ENCODE peak calls at places on chromosomes 6 and 20, in eight cellular contexts. One of them, this sample, is unnamed.

GRCh38 chr6:78517399-78517798 is 350.0 kb upstream of the IRAK1BP1 start:
- DNase-seq in HCT116: no peak
- DNase-seq in tibial nerve: no peak
- DNase-seq in HL-60: no peak
- DNase-seq in fibroblast of mammary gland: no peak
- DNase-seq in AG10803: no peak
- DNase-seq in fibroblast of pulmonary artery: no peak
- DNase-seq in kidney epithelial cell: no peak
- DNase-seq in this sample: no peak

GRCh38 chr6:35445691-35446090 is 6.4 kb upstream of the FANCE start:
- DNase-seq in HCT116: no peak
- DNase-seq in tibial nerve: no peak
- DNase-seq in HL-60: no peak
- DNase-seq in fibroblast of mammary gland: no peak
- DNase-seq in AG10803: peak
- DNase-seq in fibroblast of pulmonary artery: peak
- DNase-seq in kidney epithelial cell: no peak
- DNase-seq in this sample: no peak

GRCh38 chr6:144264270-144265060 is 20.7 kb upstream of the UTRN start:
- DNase-seq in HCT116: peak
- DNase-seq in tibial nerve: no peak
- DNase-seq in HL-60: no peak
- DNase-seq in fibroblast of mammary gland: peak
- DNase-seq in AG10803: peak
- DNase-seq in fibroblast of pulmonary artery: peak
- DNase-seq in kidney epithelial cell: peak
- DNase-seq in this sample: peak

GRCh38 chr6:151452750-151453427 is 963 bp upstream of the RMND1 start:
- DNase-seq in HCT116: no peak
- DNase-seq in tibial nerve: no peak
- DNase-seq in HL-60: no peak
- DNase-seq in fibroblast of mammary gland: peak
- DNase-seq in AG10803: peak
- DNase-seq in fibroblast of pulmonary artery: peak
- DNase-seq in kidney epithelial cell: no peak
- DNase-seq in this sample: peak

GRCh38 chr20:3752386-3752759 is 15.2 kb downstream of the ADISSP start:
- DNase-seq in HCT116: no peak
- DNase-seq in tibial nerve: no peak
- DNase-seq in HL-60: no peak
- DNase-seq in fibroblast of mammary gland: no peak
- DNase-seq in AG10803: no peak
- DNase-seq in fibroblast of pulmonary artery: no peak
- DNase-seq in kidney epithelial cell: no peak
- DNase-seq in this sample: no peak

GRCh38 chr6:82251942-82252341 is 4.4 kb upstream of the IBTK start:
- DNase-seq in HCT116: peak
- DNase-seq in tibial nerve: no peak
- DNase-seq in HL-60: no peak
- DNase-seq in fibroblast of mammary gland: peak
- DNase-seq in AG10803: peak
- DNase-seq in fibroblast of pulmonary artery: peak
- DNase-seq in kidney epithelial cell: no peak
- DNase-seq in this sample: peak

GRCh38 chr6:71262914-71263313 is 25.7 kb upstream of the OGFRL1 start:
- DNase-seq in HCT116: no peak
- DNase-seq in tibial nerve: no peak
- DNase-seq in HL-60: no peak
- DNase-seq in fibroblast of mammary gland: no peak
- DNase-seq in AG10803: no peak
- DNase-seq in fibroblast of pulmonary artery: no peak
- DNase-seq in kidney epithelial cell: no peak
- DNase-seq in this sample: no peak

GRCh38 chr6:137165375-137166246 is 7.8 kb downstream of the IL22RA2 start:
- DNase-seq in HCT116: peak
- DNase-seq in tibial nerve: no peak
- DNase-seq in HL-60: no peak
- DNase-seq in fibroblast of mammary gland: peak
- DNase-seq in AG10803: peak
- DNase-seq in fibroblast of pulmonary artery: no peak
- DNase-seq in kidney epithelial cell: no peak
- DNase-seq in this sample: peak

GRCh38 chr6:167996424-167997199 is 859 bp upstream of the KIF25 start:
- DNase-seq in HCT116: no peak
- DNase-seq in tibial nerve: no peak
- DNase-seq in HL-60: no peak
- DNase-seq in fibroblast of mammary gland: no peak
- DNase-seq in AG10803: no peak
- DNase-seq in fibroblast of pulmonary artery: no peak
- DNase-seq in kidney epithelial cell: no peak
- DNase-seq in this sample: no peak

GRCh38 chr6:143270026-143270425 is 180.5 kb downstream of the ADAT2 start:
- DNase-seq in HCT116: no peak
- DNase-seq in tibial nerve: no peak
- DNase-seq in HL-60: no peak
- DNase-seq in fibroblast of mammary gland: peak
- DNase-seq in AG10803: peak
- DNase-seq in fibroblast of pulmonary artery: peak
- DNase-seq in kidney epithelial cell: no peak
- DNase-seq in this sample: peak

GRCh38 chr6:25692472-25692871 is 40.5 kb downstream of the SCGN start:
- DNase-seq in HCT116: no peak
- DNase-seq in tibial nerve: no peak
- DNase-seq in HL-60: no peak
- DNase-seq in fibroblast of mammary gland: no peak
- DNase-seq in AG10803: no peak
- DNase-seq in fibroblast of pulmonary artery: no peak
- DNase-seq in kidney epithelial cell: peak
- DNase-seq in this sample: no peak

GRCh38 chr6:85864453-85865401 is 222.0 kb upstream of the SYNCRIP start:
- DNase-seq in HCT116: no peak
- DNase-seq in tibial nerve: no peak
- DNase-seq in HL-60: no peak
- DNase-seq in fibroblast of mammary gland: peak
- DNase-seq in AG10803: peak
- DNase-seq in fibroblast of pulmonary artery: peak
- DNase-seq in kidney epithelial cell: no peak
- DNase-seq in this sample: no peak

GRCh38 chr20:52763321-52763853 is 208.8 kb upstream of the TSHZ2 start:
- DNase-seq in HCT116: no peak
- DNase-seq in tibial nerve: no peak
- DNase-seq in HL-60: no peak
- DNase-seq in fibroblast of mammary gland: no peak
- DNase-seq in AG10803: no peak
- DNase-seq in fibroblast of pulmonary artery: no peak
- DNase-seq in kidney epithelial cell: no peak
- DNase-seq in this sample: no peak

GRCh38 chr6:38262041-38262440 is 377.7 kb downstream of the BTBD9 start:
- DNase-seq in HCT116: no peak
- DNase-seq in tibial nerve: no peak
- DNase-seq in HL-60: no peak
- DNase-seq in fibroblast of mammary gland: peak
- DNase-seq in AG10803: peak
- DNase-seq in fibroblast of pulmonary artery: peak
- DNase-seq in kidney epithelial cell: peak
- DNase-seq in this sample: peak

GRCh38 chr6:38261626-38262025 is 378.1 kb downstream of the BTBD9 start:
- DNase-seq in HCT116: no peak
- DNase-seq in tibial nerve: no peak
- DNase-seq in HL-60: no peak
- DNase-seq in fibroblast of mammary gland: peak
- DNase-seq in AG10803: no peak
- DNase-seq in fibroblast of pulmonary artery: no peak
- DNase-seq in kidney epithelial cell: no peak
- DNase-seq in this sample: no peak

GRCh38 chr6:38259736-38260135 is 380.0 kb downstream of the BTBD9 start:
- DNase-seq in HCT116: no peak
- DNase-seq in tibial nerve: no peak
- DNase-seq in HL-60: no peak
- DNase-seq in fibroblast of mammary gland: peak
- DNase-seq in AG10803: peak
- DNase-seq in fibroblast of pulmonary artery: peak
- DNase-seq in kidney epithelial cell: no peak
- DNase-seq in this sample: peak

GRCh38 chr6:38264605-38265004 is 375.1 kb downstream of the BTBD9 start:
- DNase-seq in HCT116: no peak
- DNase-seq in tibial nerve: no peak
- DNase-seq in HL-60: no peak
- DNase-seq in fibroblast of mammary gland: no peak
- DNase-seq in AG10803: no peak
- DNase-seq in fibroblast of pulmonary artery: no peak
- DNase-seq in kidney epithelial cell: no peak
- DNase-seq in this sample: no peak

DNA sequence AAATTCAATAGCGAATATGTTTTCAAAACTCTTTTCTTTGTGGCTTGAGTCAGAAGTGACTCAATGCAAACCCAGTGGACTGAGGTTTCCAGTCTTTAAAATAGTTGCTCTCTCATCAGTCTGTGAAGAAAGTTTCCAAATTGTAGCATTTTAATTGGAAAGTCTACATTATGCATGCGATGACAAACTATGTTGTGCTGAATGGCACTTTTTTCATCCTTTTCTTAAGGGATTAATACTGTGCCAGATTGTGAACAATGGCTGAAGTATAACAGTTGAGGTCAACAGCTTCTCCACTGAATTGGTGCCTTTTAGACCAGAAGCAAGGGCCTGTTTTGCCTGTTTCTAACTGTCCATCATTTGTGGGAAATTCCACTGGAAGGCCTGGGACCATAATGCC is 377.1 kb downstream of the BTBD9 start:
- DNase-seq in HCT116: no peak
- DNase-seq in tibial nerve: no peak
- DNase-seq in HL-60: no peak
- DNase-seq in fibroblast of mammary gland: peak
- DNase-seq in AG10803: peak
- DNase-seq in fibroblast of pulmonary artery: no peak
- DNase-seq in kidney epithelial cell: no peak
- DNase-seq in this sample: peak
- H3K4me3 ChIP-seq in HCT116: no peak
- H3K4me3 ChIP-seq in tibial nerve: no peak
- H3K4me3 ChIP-seq in HL-60: no peak
- H3K4me3 ChIP-seq in fibroblast of mammary gland: no peak
- H3K4me3 ChIP-seq in AG10803: no peak
- H3K4me3 ChIP-seq in fibroblast of pulmonary artery: no peak
- H3K4me3 ChIP-seq in kidney epithelial cell: no peak
- H3K4me3 ChIP-seq in this sample: no peak

GRCh38 chr6:55578537-55579363 is at the start of gene HMGCLL1:
- DNase-seq in HCT116: no peak
- DNase-seq in tibial nerve: no peak
- DNase-seq in HL-60: no peak
- DNase-seq in fibroblast of mammary gland: no peak
- DNase-seq in AG10803: no peak
- DNase-seq in fibroblast of pulmonary artery: no peak
- DNase-seq in kidney epithelial cell: peak
- DNase-seq in this sample: peak
- H3K4me3 ChIP-seq in HCT116: no peak
- H3K4me3 ChIP-seq in tibial nerve: peak
- H3K4me3 ChIP-seq in HL-60: no peak
- H3K4me3 ChIP-seq in fibroblast of mammary gland: peak
- H3K4me3 ChIP-seq in AG10803: no peak
- H3K4me3 ChIP-seq in fibroblast of pulmonary artery: no peak
- H3K4me3 ChIP-seq in kidney epithelial cell: peak
- H3K4me3 ChIP-seq in this sample: peak

GRCh38 chr6:133241088-133241900 is at the start of gene EYA4:
- DNase-seq in HCT116: no peak
- DNase-seq in tibial nerve: no peak
- DNase-seq in HL-60: no peak
- DNase-seq in fibroblast of mammary gland: peak
- DNase-seq in AG10803: no peak
- DNase-seq in fibroblast of pulmonary artery: peak
- DNase-seq in kidney epithelial cell: no peak
- DNase-seq in this sample: peak

GRCh38 chr6:133240511-133241087 is 558 bp upstream of the EYA4 start:
- DNase-seq in HCT116: no peak
- DNase-seq in tibial nerve: no peak
- DNase-seq in HL-60: no peak
- DNase-seq in fibroblast of mammary gland: no peak
- DNase-seq in AG10803: no peak
- DNase-seq in fibroblast of pulmonary artery: no peak
- DNase-seq in kidney epithelial cell: no peak
- DNase-seq in this sample: no peak

GRCh38 chr6:133242761-133243590 is 1.8 kb downstream of the EYA4 start:
- DNase-seq in HCT116: no peak
- DNase-seq in tibial nerve: no peak
- DNase-seq in HL-60: no peak
- DNase-seq in fibroblast of mammary gland: no peak
- DNase-seq in AG10803: no peak
- DNase-seq in fibroblast of pulmonary artery: no peak
- DNase-seq in kidney epithelial cell: no peak
- DNase-seq in this sample: peak

GRCh38 chr6:133243723-133244122 is 2.6 kb downstream of the EYA4 start:
- DNase-seq in HCT116: no peak
- DNase-seq in tibial nerve: no peak
- DNase-seq in HL-60: no peak
- DNase-seq in fibroblast of mammary gland: no peak
- DNase-seq in AG10803: no peak
- DNase-seq in fibroblast of pulmonary artery: no peak
- DNase-seq in kidney epithelial cell: no peak
- DNase-seq in this sample: no peak

DNA sequence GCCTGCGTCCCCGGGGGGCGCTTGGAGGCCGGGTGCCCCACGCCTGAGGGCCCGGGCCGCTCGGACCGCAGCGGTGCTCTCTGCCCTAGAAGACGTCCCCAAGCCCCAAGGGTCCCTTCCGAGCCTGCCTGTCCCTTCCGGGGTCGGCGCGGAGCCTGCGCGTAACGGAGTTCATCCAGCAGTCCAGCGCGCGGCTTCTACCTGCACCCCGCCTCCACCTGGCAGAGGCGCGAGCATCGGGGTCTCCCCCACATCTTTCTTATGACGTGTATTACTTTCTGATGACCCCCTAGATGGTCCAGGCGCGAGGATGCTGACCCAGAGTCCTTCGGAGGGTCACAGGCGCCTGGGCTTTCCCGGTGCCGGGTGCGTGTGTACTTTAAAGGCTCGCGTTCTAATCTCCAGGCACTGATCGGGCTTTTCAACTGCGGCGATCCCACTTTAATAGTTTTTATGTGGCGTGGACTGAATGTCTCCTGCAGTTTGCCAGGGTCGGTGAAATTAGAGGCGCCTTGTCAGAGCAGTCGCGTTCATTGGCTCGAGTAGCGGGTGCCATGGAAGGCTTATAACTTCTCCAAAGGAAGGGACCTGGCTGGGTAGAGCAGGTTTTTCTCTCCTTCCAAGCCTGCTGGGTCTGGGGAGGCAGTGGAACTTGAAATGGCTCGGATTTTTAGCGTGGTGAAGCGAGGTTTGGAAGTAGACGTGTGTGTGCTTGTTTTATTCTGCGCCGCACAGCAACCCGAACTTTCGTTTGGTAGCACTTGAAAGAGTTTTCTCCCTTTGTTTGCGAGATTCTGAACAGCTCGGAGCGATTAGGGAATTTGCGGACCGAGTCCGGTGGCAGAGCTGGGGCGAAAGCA is 974 bp downstream of the EYA4 start:
- DNase-seq in HCT116: no peak
- DNase-seq in tibial nerve: no peak
- DNase-seq in HL-60: no peak
- DNase-seq in fibroblast of mammary gland: peak
- DNase-seq in AG10803: no peak
- DNase-seq in fibroblast of pulmonary artery: peak
- DNase-seq in kidney epithelial cell: no peak
- DNase-seq in this sample: no peak
- H3K4me3 ChIP-seq in HCT116: no peak
- H3K4me3 ChIP-seq in tibial nerve: peak
- H3K4me3 ChIP-seq in HL-60: no peak
- H3K4me3 ChIP-seq in fibroblast of mammary gland: no peak
- H3K4me3 ChIP-seq in AG10803: peak
- H3K4me3 ChIP-seq in fibroblast of pulmonary artery: peak
- H3K4me3 ChIP-seq in kidney epithelial cell: peak
- H3K4me3 ChIP-seq in this sample: no peak

GRCh38 chr20:57620274-57620990 is at the start of gene ZBP1:
- DNase-seq in HCT116: no peak
- DNase-seq in tibial nerve: no peak
- DNase-seq in HL-60: no peak
- DNase-seq in fibroblast of mammary gland: no peak
- DNase-seq in AG10803: no peak
- DNase-seq in fibroblast of pulmonary artery: no peak
- DNase-seq in kidney epithelial cell: no peak
- DNase-seq in this sample: no peak
- H3K4me3 ChIP-seq in HCT116: no peak
- H3K4me3 ChIP-seq in tibial nerve: peak
- H3K4me3 ChIP-seq in HL-60: no peak
- H3K4me3 ChIP-seq in fibroblast of mammary gland: no peak
- H3K4me3 ChIP-seq in AG10803: no peak
- H3K4me3 ChIP-seq in fibroblast of pulmonary artery: no peak
- H3K4me3 ChIP-seq in kidney epithelial cell: no peak
- H3K4me3 ChIP-seq in this sample: no peak

This sample was measured in foreskin fibroblast.